ENCODE peak calls at places on chromosomes 1 and 21, in ten cellular contexts. I, V, B, O, R, H, G, X, D and S are unnamed samples.

GRCh38 chr1:229970714-229971113 is 96.3 kb upstream of the GALNT2 start:
- DNase-seq in H (no peak), V (no peak), O (no peak), I (no peak), R (no peak), B (no peak), G (no peak), X (no peak), D (no peak), S (no peak)

GRCh38 chr21:45979651-45980050 is 1.9 kb upstream of the COL6A1 start:
- DNase-seq in R (no peak), B (no peak), H (no peak), O (no peak), D (no peak), V (no peak), X (peak; percentile 11), G (no peak), I (no peak), S (peak; percentile 44)

GRCh38 chr1:229238231-229238630 is 32.7 kb upstream of the RAB4A start:
- DNase-seq in O (no peak), X (no peak), G (no peak), D (no peak), I (no peak), B (no peak), R (no peak), H (no peak), V (no peak), S (no peak)

GRCh38 chr1:57341721-57342120 is 82.1 kb downstream of the DAB1 start:
- DNase-seq in D (no peak), R (no peak), I (no peak), B (no peak), X (no peak), V (no peak), G (no peak), H (no peak), O (no peak), S (no peak)

GRCh38 chr1:185894806-185895205 is 160.6 kb downstream of the HMCN1 start:
- DNase-seq in B (no peak), R (no peak), I (peak; percentile 65), D (no peak), X (peak; percentile 22), G (no peak), H (no peak), V (no peak), O (no peak), S (no peak)

GRCh38 chr1:207407655-207408256 is 46.4 kb upstream of the CR2 start:
- DNase-seq in B (no peak), D (no peak), X (peak; percentile 27), R (no peak), O (no peak), H (no peak), V (no peak), I (peak; percentile 39), G (no peak), S (no peak)

GRCh38 chr1:193543259-193543658 is 356.8 kb upstream of the B3GALT2 start:
- DNase-seq in H (no peak), B (no peak), D (no peak), I (no peak), X (no peak), V (no peak), O (no peak), R (no peak), G (no peak), S (no peak)

GRCh38 chr1:207801819-207802218 is 50.0 kb downstream of the CD46 start:
- DNase-seq in B (no peak), V (no peak), G (no peak), I (no peak), H (no peak), R (no peak), O (no peak), X (no peak), D (no peak), S (no peak)

GRCh38 chr1:2134604-2135307 is 59.8 kb downstream of the FAAP20 start:
- DNase-seq in H (no peak), X (no peak), D (no peak), B (no peak), R (no peak), I (no peak), G (peak; percentile 86), V (no peak), O (no peak), S (peak; percentile 63)

GRCh38 chr1:2134232-2134603 is 60.4 kb downstream of the FAAP20 start:
- DNase-seq in I (no peak), R (no peak), H (no peak), O (no peak), B (no peak), G (no peak), D (peak; percentile 14), X (no peak), V (no peak), S (no peak)

GRCh38 chr1:2135866-2136265 is 58.7 kb downstream of the FAAP20 start:
- DNase-seq in B (no peak), D (no peak), R (no peak), V (no peak), X (no peak), I (no peak), O (no peak), H (no peak), G (peak; percentile 77), S (peak; percentile 33)

GRCh38 chr1:2136386-2136821 is 58.2 kb downstream of the FAAP20 start:
- DNase-seq in V (no peak), D (no peak), H (no peak), G (no peak), B (no peak), R (no peak), I (no peak), X (no peak), O (no peak), S (peak; percentile 54)

DNA sequence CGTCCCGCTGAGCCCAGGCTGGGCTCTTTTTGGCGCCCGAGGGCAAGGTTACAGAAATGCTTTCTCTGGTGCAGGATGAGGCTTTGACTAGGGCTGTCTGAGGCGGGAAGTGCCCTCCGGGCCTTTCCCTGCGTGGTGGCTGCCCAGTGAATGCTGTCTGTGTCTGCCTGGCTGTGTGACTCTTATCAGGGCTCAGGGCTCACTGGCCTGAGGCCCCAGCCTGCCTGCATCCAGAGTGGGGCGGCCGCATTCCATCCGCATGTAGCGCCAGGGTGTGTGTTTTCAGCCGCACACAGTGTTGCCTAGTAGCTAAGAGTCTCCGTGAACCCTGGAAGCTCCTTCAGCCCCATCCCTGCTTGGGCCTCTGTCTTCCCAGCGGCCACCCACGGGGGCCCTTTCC is 59.1 kb downstream of the FAAP20 start:
- DNase-seq in R (no peak), I (peak; percentile 85), X (peak; percentile 21), H (no peak), G (peak; percentile 80), D (peak; percentile 79), B (no peak), O (no peak), V (no peak), S (peak; percentile 90)
- H3K4me3 ChIP-seq in R (no peak overlapping the region), I (no peak overlapping the region), X (no peak overlapping the region), H (no peak overlapping the region), G (no peak overlapping the region), D (no peak overlapping the region), B (no peak overlapping the region), O (no peak overlapping the region), V (no peak overlapping the region), S (no peak overlapping the region)

DNA sequence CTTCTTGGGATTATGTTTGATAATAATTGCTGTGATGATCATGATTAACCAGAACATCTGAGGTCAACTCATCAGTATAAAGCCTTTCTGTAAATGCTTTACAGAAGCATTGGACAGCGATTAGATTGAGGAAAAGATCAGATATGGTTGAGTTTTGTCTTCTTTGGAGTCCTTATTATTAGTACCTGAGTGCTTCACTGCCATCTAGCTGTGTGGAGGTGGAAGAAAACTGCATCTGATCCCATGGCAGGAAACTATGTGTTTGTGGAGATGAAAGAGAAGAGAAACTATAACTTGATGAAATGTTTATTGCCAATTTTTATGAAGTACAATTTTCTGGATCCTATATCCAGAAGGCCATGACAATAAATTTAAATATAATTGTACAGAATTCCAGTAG is 11.4 kb downstream of the FLG2 start:
- DNase-seq in H (peak; percentile 18), O (no peak), X (peak; percentile 40), V (no peak), G (no peak), I (no peak), D (no peak), R (no peak), B (no peak), S (no peak)
- TF ChIP-seq CTCF in H (peak; percentile 50), O (no peak), X (peak; percentile 70), V (no peak), G (no peak), I (no peak), D (no peak), R (peak; percentile 6), B (no peak), S (no peak)

GRCh38 chr1:161225534-161226319 is at the start of gene TOMM40L:
- DNase-seq in I (peak; percentile 100), V (peak; percentile 71), B (peak; percentile 95), O (peak; percentile 97), D (peak; percentile 93), X (peak; percentile 100), H (peak; percentile 100), R (peak; percentile 61), G (peak; percentile 94), S (peak; percentile 85)
- H3K27ac ChIP-seq in I (peak within 1 kb of the TSS; percentile 73), V (peak within 1 kb of the TSS; percentile 43), B (peak within 1 kb of the TSS; percentile 77), O (peak within 1 kb of the TSS; percentile 72), D (peak within 1 kb of the TSS; percentile 88), X (peak within 1 kb of the TSS; percentile 33), H (peak within 1 kb of the TSS; percentile 49), R (peak within 1 kb of the TSS; percentile 81), G (peak within 1 kb of the TSS; percentile 85), S (no peak within 1 kb of the TSS)

GRCh38 chr1:7015022-7015421 is 229.8 kb downstream of the CAMTA1 start:
- DNase-seq in D (no peak), V (no peak), O (no peak), H (no peak), I (no peak), G (no peak), X (no peak), B (no peak), R (no peak), S (no peak)

GRCh38 chr1:7019510-7019909 is 234.3 kb downstream of the CAMTA1 start:
- DNase-seq in H (peak; percentile 58), D (no peak), B (no peak), X (no peak), I (no peak), G (no peak), O (no peak), V (no peak), R (no peak), S (no peak)

GRCh38 chr1:7014640-7014930 is 229.3 kb downstream of the CAMTA1 start:
- DNase-seq in V (no peak), O (no peak), D (no peak), R (no peak), X (no peak), B (no peak), G (no peak), H (no peak), I (no peak), S (no peak)

GRCh38 chr1:7022058-7022457 is 236.8 kb downstream of the CAMTA1 start:
- DNase-seq in X (no peak), I (no peak), R (no peak), V (no peak), G (no peak), B (no peak), O (no peak), D (no peak), H (no peak), S (no peak)

DNA sequence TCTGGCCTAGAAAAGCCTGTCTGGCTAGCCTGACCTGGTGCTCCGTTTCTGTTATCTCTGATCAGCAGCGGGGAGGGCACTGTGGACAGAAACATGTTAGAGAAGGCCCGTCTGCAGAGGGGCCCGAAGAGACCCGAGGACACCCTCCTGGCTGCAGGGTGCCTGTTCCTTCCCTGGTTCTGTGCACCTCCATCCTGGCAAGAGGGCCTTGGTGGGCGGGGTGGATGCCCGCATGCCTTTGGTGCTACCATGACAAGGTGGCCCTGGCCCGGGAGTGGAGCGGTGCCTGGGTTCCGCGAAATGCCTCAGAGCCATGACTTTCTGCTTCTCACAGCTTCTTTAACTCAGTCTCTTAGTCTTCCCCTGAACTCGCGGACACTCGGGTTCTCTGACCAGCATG is 233.6 kb downstream of the CAMTA1 start:
- DNase-seq in B (no peak), H (no peak), R (no peak), X (no peak), D (no peak), V (no peak), G (no peak), O (no peak), I (no peak), S (no peak)
- H3K4me3 ChIP-seq in B (no peak overlapping the region), H (no peak overlapping the region), R (no peak overlapping the region), X (no peak overlapping the region), D (no peak overlapping the region), V (no peak overlapping the region), G (no peak overlapping the region), O (no peak overlapping the region), I (no peak overlapping the region), S (no peak overlapping the region)